ENCODE peak calls at places on chromosomes 11 and 22, in ten cellular contexts. S, J, K, O, Y, V, R, C, P and N are unnamed samples.

GRCh38 chr11:64231536-64231935 is 1.2 kb downstream of the DNAJC4 start:
- DNase-seq in O (no peak), C (no peak), V (no peak), S (no peak), K (no peak), P (no peak), R (no peak), Y (no peak), J (no peak), N (no peak)

GRCh38 chr22:47164514-47165337 is 402.3 kb downstream of the TBC1D22A start:
- DNase-seq in S (no peak), V (no peak), C (no peak), J (no peak), P (no peak), Y (peak; percentile 31), K (peak; percentile 71), R (no peak), O (no peak), N (no peak)

GRCh38 chr11:23313001-23313400 is 452.7 kb upstream of the CCDC179 start:
- DNase-seq in S (no peak), J (no peak), K (no peak), V (no peak), R (no peak), P (no peak), Y (no peak), O (no peak), C (no peak), N (no peak)

GRCh38 chr11:134254433-134254832 is 1.1 kb downstream of the ACAD8 start:
- DNase-seq in V (no peak), C (no peak), K (no peak), Y (no peak), P (no peak), R (no peak), S (no peak), O (no peak), J (no peak), N (no peak)

GRCh38 chr11:10426475-10426874 is 28.6 kb upstream of the AMPD3 start:
- DNase-seq in J (no peak), C (no peak), S (peak; percentile 69), P (no peak), Y (no peak), R (no peak), V (no peak), K (no peak), O (no peak), N (no peak)

GRCh38 chr11:45945392-45945999 is 23.0 kb downstream of the LARGE2 start:
- DNase-seq in R (no peak), C (no peak), K (no peak), J (no peak), O (no peak), V (no peak), P (no peak), Y (no peak), S (no peak), N (no peak)

GRCh38 chr11:7571640-7572000 is 57.8 kb downstream of the PPFIBP2 start:
- DNase-seq in S (peak; percentile 77), C (peak; percentile 26), P (peak; percentile 57), Y (peak; percentile 67), J (peak; percentile 89), O (peak; percentile 51), R (peak; percentile 35), V (peak; percentile 42), K (peak; percentile 76), N (no peak)

GRCh38 chr11:74466916-74467885 is at the start of gene KCNE3:
- DNase-seq in J (peak; percentile 69), S (peak; percentile 34), P (no peak), C (no peak), R (no peak), Y (no peak), V (no peak), O (no peak), K (no peak), N (no peak)

GRCh38 chr11:5631426-5631825 is 6.6 kb downstream of the TRIM34 start:
- DNase-seq in K (no peak), P (no peak), C (no peak), O (no peak), J (no peak), S (no peak), R (no peak), Y (no peak), V (no peak), N (no peak)

GRCh38 chr11:108432783-108433182 is 34.5 kb downstream of the C11orf65 start:
- DNase-seq in R (no peak), S (peak; percentile 63), Y (no peak), P (peak; percentile 79), C (no peak), J (no peak), V (no peak), K (no peak), O (no peak), N (no peak)

GRCh38 chr22:44431256-44431655 is 66.8 kb downstream of the RTL6 start:
- DNase-seq in J (no peak), R (no peak), Y (no peak), P (no peak), K (no peak), V (no peak), C (no peak), O (no peak), S (no peak), N (no peak)

GRCh38 chr11:72924568-72925190 is 110.5 kb downstream of the ATG16L2 start:
- DNase-seq in J (peak; percentile 12), V (peak; percentile 31), O (peak; percentile 8), S (peak; percentile 49), P (peak; percentile 47), C (no peak), Y (no peak), R (no peak), K (peak; percentile 5), N (peak; percentile 61)

GRCh38 chr22:47598864-47599263 is 836.4 kb downstream of the TBC1D22A start:
- DNase-seq in C (no peak), J (no peak), R (no peak), P (no peak), V (no peak), K (no peak), O (no peak), S (no peak), Y (no peak), N (no peak)

GRCh38 chr11:44755553-44756505 is 29.1 kb downstream of the TSPAN18 start:
- DNase-seq in R (no peak), P (no peak), C (no peak), S (peak; percentile 51), Y (no peak), O (no peak), K (no peak), J (no peak), V (no peak), N (no peak)

GRCh38 chr11:73995247-73995646 is 12.6 kb upstream of the UCP2 start:
- DNase-seq in R (no peak), S (peak; percentile 26), P (no peak), K (no peak), Y (no peak), O (no peak), J (no peak), V (no peak), C (no peak), N (no peak)

GRCh38 chr11:117345039-117345438 is 17.4 kb downstream of the CEP164 start:
- DNase-seq in O (no peak), V (no peak), C (no peak), P (no peak), K (no peak), J (no peak), S (peak; percentile 24), Y (no peak), R (no peak), N (no peak)

GRCh38 chr11:15972838-15973237 is 383.5 kb downstream of the SOX6 start:
- DNase-seq in P (no peak), S (no peak), R (no peak), V (no peak), K (no peak), Y (no peak), C (no peak), J (no peak), O (no peak), N (no peak)

GRCh38 chr11:117495357-117495756 is 167.7 kb downstream of the CEP164 start:
- DNase-seq in J (no peak), Y (no peak), S (no peak), R (no peak), V (no peak), P (no peak), O (no peak), K (no peak), C (no peak), N (no peak)

GRCh38 chr11:66015094-66015881 is 3.5 kb downstream of the CST6 start:
- DNase-seq in O (peak; percentile 56), V (no peak), C (no peak), J (no peak), Y (no peak), R (no peak), P (peak; percentile 83), S (peak; percentile 90), K (no peak), N (peak; percentile 95)

GRCh38 chr11:68092411-68092810 is 28.8 kb downstream of the CHKA start:
- DNase-seq in O (no peak), K (no peak), V (no peak), Y (no peak), R (no peak), P (no peak), C (no peak), J (no peak), S (no peak), N (no peak)

GRCh38 chr11:93396356-93396755 is 65.8 kb downstream of the DEUP1 start:
- DNase-seq in V (no peak), R (no peak), P (peak; percentile 19), Y (no peak), J (no peak), O (no peak), S (peak; percentile 27), K (no peak), C (no peak), N (no peak)

GRCh38 chr11:13221722-13222121 is 55.9 kb upstream of the BMAL1 start:
- DNase-seq in V (no peak), J (no peak), Y (no peak), P (no peak), R (no peak), K (no peak), C (no peak), S (no peak), O (no peak), N (no peak)

GRCh38 chr11:76600124-76600655 is 70.4 kb downstream of the LRRC32 start:
- DNase-seq in K (no peak), J (no peak), P (no peak), O (no peak), S (no peak), C (no peak), Y (no peak), R (no peak), V (no peak), N (no peak)

GRCh38 chr11:36195496-36196346 is 93.5 kb downstream of the COMMD9 start:
- DNase-seq in J (no peak), V (no peak), K (no peak), C (no peak), P (no peak), Y (no peak), O (no peak), R (no peak), S (peak; percentile 4), N (no peak)

GRCh38 chr11:65859812-65860277 is 388 bp upstream of the MUS81 start:
- DNase-seq in V (no peak), C (peak; percentile 83), P (no peak), Y (no peak), O (no peak), K (no peak), J (no peak), S (no peak), R (peak; percentile 62), N (no peak)

GRCh38 chr11:13149991-13150390 is 127.6 kb upstream of the BMAL1 start:
- DNase-seq in J (no peak), O (no peak), R (no peak), S (no peak), V (no peak), C (no peak), P (no peak), Y (no peak), K (no peak), N (no peak)

GRCh38 chr22:36961626-36962025 is 48.2 kb downstream of the CSF2RB start:
- DNase-seq in Y (no peak), S (no peak), O (no peak), K (no peak), P (no peak), C (no peak), J (no peak), V (no peak), R (no peak), N (no peak)

GRCh38 chr22:48153726-48154125 is 1391.3 kb downstream of the TBC1D22A start:
- DNase-seq in J (peak; percentile 87), O (no peak), S (no peak), C (no peak), Y (no peak), R (no peak), V (no peak), K (no peak), P (no peak), N (no peak)